ENCODE peak calls at places on chromosomes 1 and 21, in five cellular contexts. I is lower lobe of right lung; J is ovary; A is activated CD4-positive, alpha-beta T cell treated with anti-CD3 and anti-CD28 coated beads, Interleukin-2, amount 50 U/mL, for 1 hour; T is T-cell. G is an unnamed sample.

GRCh38 chr21:32030146-32030652 is 157.4 kb downstream of the HUNK start:
- DNase-seq in J (no peak), T (no peak), I (no peak), A (no peak), G (no peak)

GRCh38 chr1:154443274-154444013 is 38.3 kb downstream of the IL6R start:
- DNase-seq in T (no peak), J (no peak), I (no peak), A (no peak), G (no peak)

GRCh38 chr1:209805341-209805781 is 581 bp downstream of the IRF6 start:
- DNase-seq in J (no peak), T (no peak), A (no peak), I (peak; percentile 57), G (no peak)

GRCh38 chr21:39184050-39184980 is 1.1 kb upstream of the PSMG1 start:
- DNase-seq in J (no peak), T (no peak), I (no peak), A (no peak), G (no peak)

GRCh38 chr1:177586429-177586828 is 383.4 kb downstream of the SEC16B start:
- DNase-seq in A (no peak), J (no peak), I (no peak), T (no peak), G (no peak)

GRCh38 chr1:160460683-160461287 is 60.4 kb downstream of the VANGL2 start:
- DNase-seq in T (no peak), I (no peak), A (peak; percentile 23), J (no peak), G (no peak)

GRCh38 chr1:158334601-158335292 is 3.4 kb upstream of the CD1B start:
- DNase-seq in T (no peak), J (no peak), A (no peak), I (no peak), G (no peak)

GRCh38 chr1:172003766-172004530 is 162.7 kb downstream of the DNM3 start:
- DNase-seq in A (no peak), J (no peak), T (no peak), I (no peak), G (no peak)

GRCh38 chr1:244863491-244864252 is 671 bp downstream of the HNRNPU start:
- DNase-seq in T (no peak), I (peak; percentile 69), J (no peak), A (no peak), G (no peak)

GRCh38 chr1:169894424-169895145 is 889 bp upstream of the SCYL3 start:
- DNase-seq in T (no peak), J (no peak), I (no peak), A (no peak), G (no peak)

GRCh38 chr1:195909061-195909460 is 699.2 kb downstream of the KCNT2 start:
- DNase-seq in T (no peak), J (no peak), I (no peak), A (no peak), G (no peak)

GRCh38 chr1:60033066-60033465 is 40.5 kb downstream of the C1orf87 start:
- DNase-seq in I (no peak), T (no peak), A (no peak), J (no peak), G (no peak)

GRCh38 chr1:27689423-27690173 is 17.6 kb upstream of the IFI6 start:
- DNase-seq in I (no peak), A (no peak), T (no peak), J (no peak), G (no peak)

GRCh38 chr1:230834292-230834691 is 34.0 kb downstream of the C1orf198 start:
- DNase-seq in A (no peak), T (no peak), J (no peak), I (no peak), G (no peak)

GRCh38 chr1:41343790-41344679 is 17.2 kb upstream of the FOXO6 start:
- DNase-seq in T (no peak), A (no peak), J (no peak), I (no peak), G (no peak)

GRCh38 chr1:200042437-200043329 is 15.2 kb downstream of the NR5A2 start:
- DNase-seq in A (no peak), T (no peak), J (no peak), I (no peak), G (no peak)

GRCh38 chr1:212291505-212292134 is 6.4 kb downstream of the PPP2R5A start:
- DNase-seq in A (no peak), I (no peak), T (no peak), J (no peak), G (no peak)

GRCh38 chr1:182259229-182259872 is 132.2 kb downstream of the GLUL start:
- DNase-seq in T (peak; percentile 77), J (no peak), I (peak; percentile 67), A (peak; percentile 32), G (peak; percentile 96)

GRCh38 chr21:31658053-31658452 is 1.4 kb upstream of the SOD1 start:
- DNase-seq in T (no peak), A (no peak), I (no peak), J (no peak), G (no peak)

GRCh38 chr1:36889846-36890245 is 144.5 kb downstream of the GRIK3 start:
- DNase-seq in J (no peak), T (no peak), A (no peak), I (no peak), G (no peak)

GRCh38 chr21:41560701-41561158 is 52.8 kb upstream of the TMPRSS2 start:
- DNase-seq in I (no peak), J (no peak), T (no peak), A (no peak), G (no peak)

GRCh38 chr1:247347395-247348222 is 15.9 kb upstream of the ZNF496 start:
- DNase-seq in T (no peak), A (no peak), I (peak; percentile 46), J (no peak), G (no peak)

GRCh38 chr1:10825592-10825991 is 29.1 kb upstream of the CASZ1 start:
- DNase-seq in A (no peak), J (no peak), I (no peak), T (no peak), G (no peak)

GRCh38 chr1:84078108-84078823 is 65.8 kb upstream of the PRKACB start:
- DNase-seq in A (no peak), J (no peak), T (no peak), I (no peak), G (no peak)

GRCh38 chr1:181166377-181167196 is 78.1 kb downstream of the IER5 start:
- DNase-seq in J (peak; percentile 56), T (peak; percentile 64), I (no peak), A (peak; percentile 69), G (peak; percentile 30)

GRCh38 chr1:223759273-223759672 is 46.9 kb downstream of the CAPN2 start:
- DNase-seq in J (no peak), A (no peak), T (no peak), I (no peak), G (no peak)

GRCh38 chr1:209743145-209743482 is 12.7 kb upstream of the TRAF3IP3 start:
- DNase-seq in J (peak; percentile 51), I (no peak), T (no peak), A (no peak), G (no peak)

GRCh38 chr1:107358611-107359342 is 217.9 kb downstream of the NTNG1 start:
- DNase-seq in T (no peak), A (no peak), J (no peak), I (no peak), G (no peak)